ENCODE peak calls at places on chromosomes 6 and 20, in four cellular contexts. One of them, this sample, is unnamed.

GRCh38 chr20:49169547-49169946 is 18.6 kb downstream of the STAU1 start:
- DNase-seq in psoas muscle: no peak
- DNase-seq in cortex of kidney: no peak
- DNase-seq in iris pigment epithelial cell: no peak
- DNase-seq in this sample: no peak

GRCh38 chr20:38315290-38315966 is 11.5 kb downstream of the BPI start:
- DNase-seq in psoas muscle: no peak
- DNase-seq in cortex of kidney: no peak
- DNase-seq in iris pigment epithelial cell: peak; percentile 18
- DNase-seq in this sample: no peak

GRCh38 chr20:6008254-6008653 is 45.6 kb downstream of the LRRN4 start:
- DNase-seq in psoas muscle: peak; percentile 78
- DNase-seq in cortex of kidney: no peak
- DNase-seq in iris pigment epithelial cell: peak; percentile 99
- DNase-seq in this sample: no peak

GRCh38 chr20:2752631-2753455 is 47.6 kb downstream of the CPXM1 start:
- DNase-seq in psoas muscle: no peak
- DNase-seq in cortex of kidney: no peak
- DNase-seq in iris pigment epithelial cell: peak; percentile 37
- DNase-seq in this sample: peak; percentile 75

GRCh38 chr6:156778615-156779205 is 1.5 kb downstream of the ARID1B start:
- DNase-seq in psoas muscle: peak; percentile 75
- DNase-seq in cortex of kidney: no peak
- DNase-seq in iris pigment epithelial cell: peak; percentile 51
- DNase-seq in this sample: peak; percentile 77

GRCh38 chr20:5195655-5196054 is 68.8 kb downstream of the CDS2 start:
- DNase-seq in psoas muscle: no peak
- DNase-seq in cortex of kidney: no peak
- DNase-seq in iris pigment epithelial cell: peak; percentile 87
- DNase-seq in this sample: no peak

GRCh38 chr6:167030222-167031072 is 31.2 kb downstream of the CEP43 start:
- DNase-seq in psoas muscle: no peak
- DNase-seq in cortex of kidney: no peak
- DNase-seq in iris pigment epithelial cell: no peak
- DNase-seq in this sample: no peak

GRCh38 chr20:25576783-25577530 is 8.4 kb downstream of the NINL start:
- DNase-seq in psoas muscle: no peak
- DNase-seq in cortex of kidney: no peak
- DNase-seq in iris pigment epithelial cell: no peak
- DNase-seq in this sample: no peak

GRCh38 chr6:3786131-3786530 is 34.6 kb upstream of the PXDC1 start:
- DNase-seq in psoas muscle: no peak
- DNase-seq in cortex of kidney: no peak
- DNase-seq in iris pigment epithelial cell: peak; percentile 46
- DNase-seq in this sample: no peak

GRCh38 chr20:23320317-23320716 is 30.3 kb upstream of the NXT1 start:
- DNase-seq in psoas muscle: no peak
- DNase-seq in cortex of kidney: no peak
- DNase-seq in iris pigment epithelial cell: peak; percentile 52
- DNase-seq in this sample: no peak